ENCODE peak calls at places on chromosomes 7 and 10, in eight cellular contexts. K is MCF 10A, W is HFFc6, D is cardiac fibroblast, V is mammary epithelial cell, X is adrenal gland, O is heart right ventricle, T is AG09309. Y is an unnamed sample.

GRCh38 chr10:27527597-27528295 is 23.6 kb downstream of the RAB18 start:
- DNase-seq in O (no peak), W (no peak), T (no peak), D (peak), V (no peak), K (no peak), X (no peak), Y (no peak)

GRCh38 chr10:36765777-36766176 is 359.6 kb upstream of the ANKRD30A start:
- DNase-seq in O (no peak), D (peak), T (peak), V (no peak), X (no peak), W (no peak), K (peak), Y (no peak)

GRCh38 chr10:35690534-35690933 is 48.4 kb upstream of the FZD8 start:
- DNase-seq in D (no peak), X (no peak), W (no peak), T (no peak), K (no peak), O (no peak), V (no peak), Y (no peak)

GRCh38 chr10:89242840-89243586 is 8.6 kb downstream of the LIPA start:
- DNase-seq in X (peak), D (no peak), K (no peak), V (no peak), W (no peak), O (no peak), T (no peak), Y (no peak)

GRCh38 chr10:11881477-11882417 is 58.6 kb downstream of the PROSER2 start:
- DNase-seq in O (no peak), X (peak), K (peak), V (peak), D (peak), T (no peak), W (peak), Y (no peak)

GRCh38 chr10:24118246-24118645 is 90.7 kb upstream of the KIAA1217 start:
- DNase-seq in W (no peak), K (no peak), X (peak), O (peak), V (no peak), D (no peak), T (no peak), Y (no peak)

GRCh38 chr7:29894238-29894637 is 87.9 kb downstream of the WIPF3 start:
- DNase-seq in X (no peak), O (no peak), W (no peak), K (no peak), T (no peak), D (no peak), V (no peak), Y (no peak)

GRCh38 chr10:47438857-47439474 is 44.9 kb downstream of the ANXA8 start:
- DNase-seq in K (peak), D (peak), X (peak), O (no peak), V (peak), W (peak), T (peak), Y (no peak)

GRCh38 chr10:125076891-125077643 is 83.3 kb downstream of the CTBP2 start:
- DNase-seq in O (no peak), W (no peak), V (no peak), X (no peak), D (peak), K (no peak), T (no peak), Y (no peak)

GRCh38 chr10:74384615-74385213 is 233.7 kb downstream of the ADK start:
- DNase-seq in D (no peak), W (no peak), V (no peak), O (no peak), X (no peak), T (no peak), K (no peak), Y (no peak)

GRCh38 chr7:90825779-90826178 is 229.7 kb downstream of the CDK14 start:
- DNase-seq in W (peak), T (peak), V (peak), D (peak), K (no peak), X (no peak), O (no peak), Y (no peak)

DNA sequence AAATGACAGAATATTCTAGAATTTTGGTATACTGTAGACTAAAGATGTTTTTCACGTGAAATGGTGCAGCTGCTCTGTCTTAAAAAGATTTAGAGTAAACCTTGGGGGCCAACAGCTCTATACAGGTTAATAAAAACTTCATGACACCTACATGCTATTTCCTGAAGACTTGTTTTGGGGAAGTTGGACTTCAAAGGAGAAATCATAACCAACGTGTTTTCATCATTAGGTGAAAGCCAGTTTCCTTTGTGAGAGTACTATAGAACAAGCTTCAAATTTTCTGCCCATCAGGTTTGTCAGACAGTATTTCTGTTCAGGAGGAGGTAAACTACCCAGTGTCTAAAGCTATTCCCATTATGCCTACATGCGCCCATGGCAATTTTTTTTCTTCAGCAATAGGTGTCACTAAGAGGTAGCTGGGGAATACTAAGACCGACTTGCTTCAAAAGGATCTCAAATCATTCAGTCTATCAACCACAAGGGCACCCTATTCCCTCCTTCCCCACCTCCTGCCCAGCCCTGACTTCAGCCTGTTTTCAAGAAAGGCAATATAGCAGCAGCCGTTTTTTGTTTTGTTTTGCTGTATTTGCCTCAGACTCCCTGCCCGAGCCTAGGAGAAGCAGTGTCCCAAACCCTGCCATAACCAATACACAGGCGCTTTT is 237.3 kb upstream of the SP8 start:
- DNase-seq in W (no peak), V (no peak), T (no peak), X (no peak), K (no peak), D (no peak), O (no peak), Y (no peak)
- TF ChIP-seq CTCF in W (no peak), V (no peak), T (no peak), X (no peak), K (no peak), D (no peak), O (no peak), Y (no peak)

GRCh38 chr10:110388682-110389052 is 83.9 kb upstream of the SMNDC1 start:
- DNase-seq in O (no peak), V (no peak), W (no peak), D (no peak), T (no peak), X (no peak), K (no peak), Y (no peak)
- TF ChIP-seq CTCF in O (no peak), V (no peak), W (peak), D (peak), T (no peak), X (no peak), K (no peak), Y (no peak)

GRCh38 chr7:43390601-43391000 is 192.3 kb upstream of the STK17A start:
- DNase-seq in K (no peak), X (no peak), T (no peak), V (no peak), W (no peak), O (no peak), D (no peak), Y (no peak)

GRCh38 chr7:43392638-43393037 is 190.3 kb upstream of the STK17A start:
- DNase-seq in K (no peak), W (no peak), O (no peak), D (no peak), V (no peak), X (no peak), T (no peak), Y (no peak)

GRCh38 chr7:43396193-43396747 is 186.6 kb upstream of the STK17A start:
- DNase-seq in W (no peak), V (no peak), X (no peak), T (no peak), D (no peak), K (no peak), O (no peak), Y (no peak)

GRCh38 chr7:43394441-43395130 is 188.3 kb upstream of the STK17A start:
- DNase-seq in V (peak), D (no peak), W (no peak), K (peak), T (no peak), X (no peak), O (no peak), Y (no peak)

GRCh38 chr7:43391518-43391917 is 191.4 kb upstream of the STK17A start:
- DNase-seq in O (no peak), T (no peak), W (no peak), D (no peak), K (no peak), V (no peak), X (no peak), Y (no peak)
- TF ChIP-seq CTCF in O (no peak), T (no peak), W (no peak), D (no peak), K (no peak), V (no peak), X (no peak), Y (no peak)

GRCh38 chr7:42283553-42283952 is 46.5 kb upstream of the GLI3 start:
- DNase-seq in X (no peak), V (peak), K (peak), T (no peak), D (peak), O (no peak), W (no peak), Y (no peak)
- TF ChIP-seq CTCF in X (no peak), V (no peak), K (no peak), T (no peak), D (no peak), O (no peak), W (no peak), Y (no peak)

GRCh38 chr7:13279854-13280435 is 592.5 kb downstream of the ARL4A start:
- DNase-seq in X (no peak), D (peak), W (no peak), K (peak), V (no peak), O (no peak), T (no peak), Y (no peak)
- TF ChIP-seq CTCF in X (peak), D (peak), W (peak), K (peak), V (peak), O (no peak), T (no peak), Y (no peak)

DNA sequence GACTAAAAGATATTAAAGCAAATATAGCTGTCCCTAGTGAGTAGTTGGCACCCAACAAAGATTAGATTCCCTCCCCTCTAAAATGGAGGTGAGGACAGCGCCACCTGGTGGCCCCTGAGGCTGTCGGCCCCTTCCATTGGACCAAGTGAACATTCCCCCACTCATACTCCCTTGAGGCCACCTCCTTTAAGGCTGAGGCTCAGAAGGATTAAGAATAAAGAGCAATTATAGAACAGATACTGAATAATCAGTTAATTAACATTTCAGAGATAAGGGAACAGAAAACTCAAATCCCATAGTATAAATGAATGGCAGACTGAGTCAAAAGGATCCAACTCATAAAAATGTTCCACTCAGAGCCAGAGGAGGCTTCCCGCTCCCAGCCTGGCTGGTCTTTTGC is 130.4 kb upstream of the GHITM start:
- DNase-seq in V (no peak), X (peak), K (peak), T (no peak), D (peak), O (no peak), W (no peak), Y (peak)
- TF ChIP-seq CTCF in V (peak), X (peak), K (peak), T (peak), D (peak), O (peak), W (peak), Y (peak)

DNA sequence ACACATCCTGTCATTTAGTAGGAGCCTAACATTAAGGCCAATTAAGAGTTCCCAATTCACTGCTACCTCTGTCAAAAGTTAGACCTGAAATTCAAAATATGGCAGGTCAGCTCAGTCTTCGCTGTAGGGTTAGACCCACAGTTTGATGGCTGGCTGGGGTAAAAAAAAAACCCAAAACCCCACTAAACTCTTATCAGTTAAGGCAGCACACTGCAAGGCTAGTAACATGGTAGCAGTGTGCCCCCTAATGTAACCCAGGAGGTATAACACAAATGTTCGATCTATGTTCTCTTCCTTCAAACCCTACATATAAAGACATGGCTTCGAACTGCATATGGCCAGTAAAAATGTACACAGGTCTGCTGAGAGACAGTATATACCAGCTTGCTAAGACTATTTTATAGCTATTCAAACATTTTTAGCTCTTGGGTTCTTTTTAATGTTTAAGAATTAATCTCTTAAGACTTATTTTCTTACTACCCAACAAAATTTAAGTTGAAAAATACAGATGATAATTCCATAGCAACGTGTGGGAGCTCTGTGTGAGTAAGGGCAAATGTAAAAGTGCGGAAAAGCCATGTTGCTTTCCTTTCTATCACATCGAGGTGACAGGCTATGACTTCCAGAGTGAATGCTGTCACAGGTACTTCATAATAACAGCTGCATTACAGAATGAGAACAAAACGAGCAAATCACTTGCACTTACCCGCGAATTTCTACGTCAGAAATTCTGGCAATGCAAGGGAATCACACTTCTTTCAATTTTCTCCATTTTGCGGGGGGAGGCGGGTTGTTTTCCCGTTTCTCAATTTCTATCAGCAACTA is 168.4 kb upstream of the IMMP2L start:
- DNase-seq in O (no peak), W (peak), K (peak), X (no peak), V (peak), D (peak), T (no peak), Y (peak)
- TF ChIP-seq CTCF in O (no peak), W (peak), K (peak), X (no peak), V (peak), D (peak), T (peak), Y (peak)

DNA sequence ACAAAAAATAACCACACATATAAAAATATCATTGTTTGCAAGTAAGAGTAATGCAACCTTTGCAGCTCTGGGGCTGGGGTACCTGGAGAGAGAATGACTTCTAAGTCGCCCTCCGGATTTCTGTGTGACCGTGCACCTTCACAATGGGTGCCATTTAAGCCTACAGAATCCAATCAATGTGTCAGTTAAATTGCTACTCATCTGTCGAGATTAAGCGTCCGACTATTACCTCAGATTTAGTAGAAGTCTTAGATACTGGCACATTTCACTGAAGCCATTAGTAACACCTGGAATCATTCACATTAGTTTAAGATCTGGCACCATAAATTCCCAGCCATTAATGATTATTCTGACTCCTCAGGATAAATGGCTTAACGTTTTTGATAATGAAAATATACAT is 507.3 kb upstream of the MGMT start:
- DNase-seq in T (no peak), K (no peak), V (no peak), X (no peak), D (no peak), W (no peak), O (no peak), Y (no peak)
- TF ChIP-seq CTCF in T (no peak), K (no peak), V (no peak), X (no peak), D (no peak), W (no peak), O (no peak), Y (no peak)

DNA sequence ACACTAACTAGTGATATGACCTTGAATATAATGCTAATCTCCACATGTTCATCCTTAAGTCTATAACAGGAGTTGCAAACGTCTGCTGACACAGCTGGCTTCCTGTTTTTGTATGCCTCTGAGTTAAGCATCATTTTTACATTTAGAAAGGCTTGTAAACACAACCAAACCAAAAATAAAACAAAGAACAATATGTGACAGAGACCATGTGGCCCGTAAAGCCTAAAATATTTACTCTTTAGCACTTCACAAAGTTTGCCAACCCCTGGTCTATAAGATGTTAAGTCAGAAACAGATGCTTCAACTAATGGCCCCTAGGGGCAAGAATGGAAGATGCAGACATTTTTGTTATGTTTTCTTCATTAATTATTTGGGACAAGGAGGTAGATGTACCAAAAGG is 109.3 kb downstream of the CPEB3 start:
- DNase-seq in V (no peak), X (no peak), O (no peak), W (no peak), D (peak), T (no peak), K (peak), Y (no peak)
- TF ChIP-seq CTCF in V (peak), X (no peak), O (no peak), W (peak), D (peak), T (peak), K (no peak), Y (no peak)